ENCODE peak calls at places on chromosomes 13 and 19, in four cellular contexts. W is Panc1, Z is K562, K is HCT116. H is an unnamed sample.

GRCh38 chr13:96551540-96551939 is 442.7 kb downstream of the OXGR1 start:
- DNase-seq in W (no peak), Z (no peak), K (no peak), H (no peak)

GRCh38 chr13:85864963-85865530 is 65.8 kb upstream of the SLITRK6 start:
- DNase-seq in Z (peak; percentile 1), W (no peak), K (peak; percentile 10), H (peak; percentile 6)

GRCh38 chr13:19053561-19053960 is 128.1 kb downstream of the TUBA3C start:
- DNase-seq in W (no peak), Z (no peak), K (no peak), H (no peak)

GRCh38 chr13:40536443-40537113 is 129.9 kb downstream of the FOXO1 start:
- DNase-seq in K (no peak), Z (no peak), W (no peak), H (peak; percentile 94)

GRCh38 chr19:4660181-4660791 is 9.9 kb downstream of the MYDGF start:
- DNase-seq in Z (peak; percentile 77), W (no peak), K (no peak), H (peak; percentile 42)

GRCh38 chr13:74871671-74872070 is 610.3 kb downstream of the TBC1D4 start:
- DNase-seq in W (no peak), Z (no peak), K (no peak), H (no peak)

GRCh38 chr13:83024226-83024625 is 858.0 kb downstream of the SLITRK1 start:
- DNase-seq in K (no peak), W (no peak), Z (no peak), H (no peak)

GRCh38 chr19:56837492-56837891 is 3.0 kb downstream of the PEG3 start:
- DNase-seq in W (no peak), K (no peak), Z (no peak), H (peak; percentile 28)

GRCh38 chr19:35715981-35716734 is 1.6 kb upstream of the KMT2B start:
- DNase-seq in W (no peak), K (no peak), Z (no peak), H (peak; percentile 32)

GRCh38 chr13:43304945-43305344 is 281.6 kb downstream of the DNAJC15 start:
- DNase-seq in Z (no peak), W (no peak), K (no peak), H (no peak)

GRCh38 chr13:43305416-43305815 is 282.0 kb downstream of the DNAJC15 start:
- DNase-seq in Z (no peak), K (no peak), W (no peak), H (no peak)

GRCh38 chr13:43304449-43304848 is 281.1 kb downstream of the DNAJC15 start:
- DNase-seq in W (no peak), K (no peak), Z (no peak), H (no peak)

GRCh38 chr13:43301341-43301969 is 278.1 kb downstream of the DNAJC15 start:
- DNase-seq in W (no peak), K (no peak), Z (no peak), H (no peak)

DNA sequence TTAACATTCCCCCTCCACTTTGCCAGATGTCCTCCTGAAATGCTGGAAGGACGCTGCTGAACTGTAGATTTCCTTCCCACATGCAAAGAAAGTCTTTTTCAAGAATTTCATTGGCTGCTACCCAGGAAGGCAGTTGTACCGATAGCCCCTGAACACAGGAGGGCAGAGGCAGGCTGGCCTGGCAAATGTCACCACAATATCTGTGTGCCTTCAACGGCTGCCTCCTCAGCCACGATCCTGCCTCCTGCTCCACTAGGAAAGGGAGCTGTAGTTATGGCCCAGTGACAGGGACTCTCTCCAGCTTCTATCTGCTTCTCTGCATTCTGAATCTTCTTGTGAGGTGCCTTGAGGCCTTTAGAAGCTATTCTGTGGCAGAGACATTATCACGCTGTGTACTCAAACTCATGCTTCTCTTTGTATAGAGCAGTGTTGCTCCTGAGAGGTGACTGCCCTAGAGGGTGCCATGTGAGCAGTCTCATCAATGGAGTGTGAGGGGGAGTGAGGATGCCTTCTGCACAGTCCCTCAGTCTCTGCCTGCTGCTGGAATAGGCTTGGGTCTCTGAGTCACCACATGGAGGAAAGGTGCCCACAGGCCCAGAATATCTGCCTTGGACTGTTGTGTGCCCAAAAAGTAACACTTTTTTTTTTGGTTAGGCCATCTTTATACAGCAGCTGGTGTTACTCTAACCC is 279.8 kb downstream of the DNAJC15 start:
- DNase-seq in Z (no peak), W (no peak), K (no peak), H (peak; percentile 12)
- TF ChIP-seq TCF7L2 in Z (no peak), W (no peak), K (no peak), H (no peak)

DNA sequence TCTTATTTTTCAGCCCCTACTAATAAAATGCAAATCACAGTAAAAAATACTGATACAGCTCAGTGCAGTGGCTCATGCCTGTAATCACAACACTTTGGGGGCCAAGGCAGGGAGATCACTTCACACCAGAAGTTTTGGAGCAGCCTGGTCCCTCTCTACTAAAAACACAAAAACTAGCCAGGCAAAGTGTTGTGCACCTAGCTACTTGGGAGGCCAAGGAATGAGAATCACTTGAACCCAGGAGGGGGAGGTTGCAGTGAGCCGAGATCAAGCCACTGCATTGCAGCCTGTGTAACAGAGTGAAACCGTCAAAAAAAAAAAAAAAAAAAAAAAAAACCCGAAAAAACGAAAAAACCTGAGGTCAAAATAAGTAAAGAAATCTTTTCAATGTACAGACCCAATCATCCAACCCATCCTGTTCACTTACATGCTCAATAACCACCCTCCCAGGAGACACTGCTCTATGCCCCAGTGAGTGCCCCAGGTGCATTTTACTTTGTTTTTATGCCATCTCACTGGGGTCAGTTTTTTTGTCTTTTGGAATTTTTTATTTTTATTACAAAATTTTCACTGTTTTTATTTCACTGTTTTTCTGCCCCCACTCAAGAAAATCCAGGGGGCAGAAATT is 107.1 kb downstream of the ZNF486 start:
- DNase-seq in W (no peak), K (no peak), Z (no peak), H (no peak)
- TF ChIP-seq TCF7L2 in W (no peak), K (no peak), Z (no peak), H (no peak)

GRCh38 chr13:25943666-25944065 is 108.2 kb downstream of the SHISA2 start:
- DNase-seq in Z (no peak), W (no peak), K (no peak), H (peak; percentile 5)

GRCh38 chr13:25951831-25952230 is 100.0 kb downstream of the SHISA2 start:
- DNase-seq in Z (no peak), W (no peak), K (no peak), H (no peak)

GRCh38 chr13:25945596-25945995 is 106.2 kb downstream of the SHISA2 start:
- DNase-seq in Z (no peak), W (no peak), K (no peak), H (no peak)

GRCh38 chr13:25943081-25943480 is 108.7 kb downstream of the SHISA2 start:
- DNase-seq in W (no peak), Z (no peak), K (no peak), H (no peak)

DNA sequence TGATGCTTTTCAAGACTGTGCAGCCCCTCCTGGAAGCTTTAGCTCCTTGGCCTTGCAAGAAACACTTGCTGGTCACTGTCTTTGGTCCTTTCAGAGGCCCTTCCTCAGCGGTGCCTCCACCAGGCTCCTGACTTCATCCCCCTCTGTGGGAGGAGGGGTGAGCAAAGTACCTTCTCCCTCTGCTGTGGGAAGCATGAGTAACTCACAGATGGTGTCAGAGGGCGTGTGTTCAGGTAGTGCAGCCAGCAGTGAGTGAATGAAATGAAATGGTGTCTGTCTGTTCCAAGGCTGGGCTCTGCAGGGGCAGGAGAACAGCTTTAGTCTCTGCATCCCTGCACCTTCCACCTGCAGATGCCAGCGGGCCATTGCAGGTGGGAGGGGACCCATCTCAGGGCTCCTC is 102.9 kb downstream of the SHISA2 start:
- DNase-seq in Z (no peak), K (no peak), W (no peak), H (no peak)
- TF ChIP-seq TCF7L2 in Z (no peak), K (no peak), W (no peak), H (no peak)

GRCh38 chr13:43785166-43785680 is 1.5 kb downstream of the ENOX1 start:
- DNase-seq in K (no peak), Z (no peak), W (no peak), H (no peak)

GRCh38 chr13:43785681-43786471 is 896 bp downstream of the ENOX1 start:
- DNase-seq in K (no peak), Z (no peak), W (no peak), H (no peak)

GRCh38 chr13:43782686-43783085 is 4.1 kb downstream of the ENOX1 start:
- DNase-seq in K (no peak), W (no peak), Z (no peak), H (no peak)

GRCh38 chr13:43784491-43784890 is 2.3 kb downstream of the ENOX1 start:
- DNase-seq in Z (no peak), W (no peak), K (no peak), H (no peak)

DNA sequence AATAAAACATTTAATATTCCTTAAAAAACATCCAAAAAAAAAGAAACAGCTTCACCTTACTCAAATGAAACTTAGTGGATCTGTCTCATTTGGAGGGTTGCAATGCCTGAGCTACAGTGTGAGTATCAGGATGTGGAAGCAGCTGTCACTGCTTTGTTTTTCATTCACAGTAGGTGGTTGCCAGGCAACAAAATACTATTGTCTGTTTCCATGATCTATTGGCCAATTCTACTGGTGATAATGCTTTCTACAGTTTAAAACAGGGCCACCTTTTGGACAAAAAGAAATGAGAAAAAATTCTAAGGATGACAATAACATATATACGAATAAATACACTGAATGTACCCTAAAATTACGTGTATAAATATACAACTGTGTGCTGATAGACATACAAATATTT is 3.0 kb downstream of the ENOX1 start:
- DNase-seq in K (no peak), Z (no peak), W (no peak), H (no peak)
- TF ChIP-seq TCF7L2 in K (no peak), Z (no peak), W (no peak), H (no peak)

GRCh38 chr13:44294868-44295267 is 78.8 kb upstream of the SERP2 start:
- DNase-seq in Z (no peak), W (no peak), K (no peak), H (no peak)

GRCh38 chr13:44293908-44294735 is 79.5 kb upstream of the SERP2 start:
- DNase-seq in W (no peak), K (no peak), Z (no peak), H (no peak)

GRCh38 chr13:44293354-44293753 is 80.3 kb upstream of the SERP2 start:
- DNase-seq in Z (no peak), K (no peak), W (no peak), H (no peak)

GRCh38 chr13:44296856-44297255 is 76.8 kb upstream of the SERP2 start:
- DNase-seq in K (no peak), W (no peak), Z (no peak), H (no peak)

GRCh38 chr13:44292545-44292944 is 81.1 kb upstream of the SERP2 start:
- DNase-seq in K (no peak), W (no peak), Z (no peak), H (no peak)
- TF ChIP-seq TCF7L2 in K (no peak), W (no peak), Z (no peak), H (no peak)